ENCODE peak calls at places on chromosomes 2 and 18, in five cellular contexts. One of them, this sample, is unnamed.

GRCh38 chr2:196356332-196356731 is 185.0 kb upstream of the STK17B start:
- DNase-seq in astrocyte of the spinal cord: no peak
- DNase-seq in small intestine: no peak
- DNase-seq in CD4-positive, alpha-beta memory T cell: no peak
- DNase-seq in dorsolateral prefrontal cortex: no peak
- DNase-seq in this sample: no peak

GRCh38 chr2:33015421-33016142 is 68.8 kb downstream of the LTBP1 start:
- DNase-seq in astrocyte of the spinal cord: peak
- DNase-seq in small intestine: peak
- DNase-seq in CD4-positive, alpha-beta memory T cell: no peak
- DNase-seq in dorsolateral prefrontal cortex: no peak
- DNase-seq in this sample: no peak

GRCh38 chr2:236875906-236876505 is 209.7 kb upstream of the COPS8 start:
- DNase-seq in astrocyte of the spinal cord: no peak
- DNase-seq in small intestine: peak
- DNase-seq in CD4-positive, alpha-beta memory T cell: no peak
- DNase-seq in dorsolateral prefrontal cortex: no peak
- DNase-seq in this sample: no peak

GRCh38 chr18:27750014-27750413 is 426.9 kb downstream of the CDH2 start:
- DNase-seq in astrocyte of the spinal cord: peak
- DNase-seq in small intestine: peak
- DNase-seq in CD4-positive, alpha-beta memory T cell: no peak
- DNase-seq in dorsolateral prefrontal cortex: peak
- DNase-seq in this sample: no peak

GRCh38 chr2:237234268-237234667 is 148.6 kb downstream of the COPS8 start:
- DNase-seq in astrocyte of the spinal cord: no peak
- DNase-seq in small intestine: no peak
- DNase-seq in CD4-positive, alpha-beta memory T cell: no peak
- DNase-seq in dorsolateral prefrontal cortex: no peak
- DNase-seq in this sample: no peak

GRCh38 chr2:101253013-101253712 is 477 bp downstream of the CNOT11 start:
- DNase-seq in astrocyte of the spinal cord: peak
- DNase-seq in small intestine: peak
- DNase-seq in CD4-positive, alpha-beta memory T cell: peak
- DNase-seq in dorsolateral prefrontal cortex: no peak
- DNase-seq in this sample: no peak

GRCh38 chr2:71208756-71209155 is 18.1 kb downstream of the PAIP2B start:
- DNase-seq in astrocyte of the spinal cord: no peak
- DNase-seq in small intestine: no peak
- DNase-seq in CD4-positive, alpha-beta memory T cell: no peak
- DNase-seq in dorsolateral prefrontal cortex: no peak
- DNase-seq in this sample: no peak

GRCh38 chr18:58064406-58064998 is 20.5 kb downstream of the NEDD4L start:
- DNase-seq in astrocyte of the spinal cord: no peak
- DNase-seq in small intestine: no peak
- DNase-seq in CD4-positive, alpha-beta memory T cell: no peak
- DNase-seq in dorsolateral prefrontal cortex: no peak
- DNase-seq in this sample: no peak

GRCh38 chr2:172877826-172878225 is 142.2 kb downstream of the RAPGEF4 start:
- DNase-seq in astrocyte of the spinal cord: peak
- DNase-seq in small intestine: no peak
- DNase-seq in CD4-positive, alpha-beta memory T cell: no peak
- DNase-seq in dorsolateral prefrontal cortex: no peak
- DNase-seq in this sample: no peak

GRCh38 chr2:220814441-220814840 is 757.7 kb downstream of the EPHA4 start:
- DNase-seq in astrocyte of the spinal cord: no peak
- DNase-seq in small intestine: no peak
- DNase-seq in CD4-positive, alpha-beta memory T cell: no peak
- DNase-seq in dorsolateral prefrontal cortex: no peak
- DNase-seq in this sample: no peak

GRCh38 chr2:181904022-181904632 is 12.6 kb downstream of the ITPRID2 start:
- DNase-seq in astrocyte of the spinal cord: peak
- DNase-seq in small intestine: peak
- DNase-seq in CD4-positive, alpha-beta memory T cell: peak
- DNase-seq in dorsolateral prefrontal cortex: no peak
- DNase-seq in this sample: no peak

GRCh38 chr2:27284989-27285388 is 2.8 kb downstream of the TRIM54 start:
- DNase-seq in astrocyte of the spinal cord: no peak
- DNase-seq in small intestine: no peak
- DNase-seq in CD4-positive, alpha-beta memory T cell: no peak
- DNase-seq in dorsolateral prefrontal cortex: no peak
- DNase-seq in this sample: no peak

GRCh38 chr2:128444816-128445532 is 126.3 kb upstream of the HS6ST1 start:
- DNase-seq in astrocyte of the spinal cord: no peak
- DNase-seq in small intestine: no peak
- DNase-seq in CD4-positive, alpha-beta memory T cell: no peak
- DNase-seq in dorsolateral prefrontal cortex: no peak
- DNase-seq in this sample: no peak

GRCh38 chr2:209901187-209901586 is 101.3 kb upstream of the RPE start:
- DNase-seq in astrocyte of the spinal cord: no peak
- DNase-seq in small intestine: no peak
- DNase-seq in CD4-positive, alpha-beta memory T cell: no peak
- DNase-seq in dorsolateral prefrontal cortex: no peak
- DNase-seq in this sample: no peak
- H3K4me3 ChIP-seq in astrocyte of the spinal cord: no peak
- H3K4me3 ChIP-seq in small intestine: no peak
- H3K4me3 ChIP-seq in CD4-positive, alpha-beta memory T cell: no peak
- H3K4me3 ChIP-seq in dorsolateral prefrontal cortex: no peak
- H3K4me3 ChIP-seq in this sample: no peak

GRCh38 chr18:75638597-75639467 is 211.3 kb upstream of the SMIM21 start:
- DNase-seq in astrocyte of the spinal cord: peak
- DNase-seq in small intestine: no peak
- DNase-seq in CD4-positive, alpha-beta memory T cell: no peak
- DNase-seq in dorsolateral prefrontal cortex: peak
- DNase-seq in this sample: no peak

GRCh38 chr18:75639468-75639831 is 211.9 kb upstream of the SMIM21 start:
- DNase-seq in astrocyte of the spinal cord: no peak
- DNase-seq in small intestine: no peak
- DNase-seq in CD4-positive, alpha-beta memory T cell: no peak
- DNase-seq in dorsolateral prefrontal cortex: no peak
- DNase-seq in this sample: no peak

GRCh38 chr18:75635096-75635495 is 207.6 kb upstream of the SMIM21 start:
- DNase-seq in astrocyte of the spinal cord: no peak
- DNase-seq in small intestine: no peak
- DNase-seq in CD4-positive, alpha-beta memory T cell: no peak
- DNase-seq in dorsolateral prefrontal cortex: no peak
- DNase-seq in this sample: no peak

GRCh38 chr18:75643083-75643482 is 215.6 kb upstream of the SMIM21 start:
- DNase-seq in astrocyte of the spinal cord: no peak
- DNase-seq in small intestine: no peak
- DNase-seq in CD4-positive, alpha-beta memory T cell: no peak
- DNase-seq in dorsolateral prefrontal cortex: no peak
- DNase-seq in this sample: no peak

GRCh38 chr18:75638223-75638596 is 210.7 kb upstream of the SMIM21 start:
- DNase-seq in astrocyte of the spinal cord: peak
- DNase-seq in small intestine: no peak
- DNase-seq in CD4-positive, alpha-beta memory T cell: no peak
- DNase-seq in dorsolateral prefrontal cortex: no peak
- DNase-seq in this sample: no peak
- H3K4me3 ChIP-seq in astrocyte of the spinal cord: peak
- H3K4me3 ChIP-seq in small intestine: no peak
- H3K4me3 ChIP-seq in CD4-positive, alpha-beta memory T cell: no peak
- H3K4me3 ChIP-seq in dorsolateral prefrontal cortex: peak
- H3K4me3 ChIP-seq in this sample: no peak

GRCh38 chr2:188974184-188974583 is at the start of gene COL3A1:
- DNase-seq in astrocyte of the spinal cord: peak
- DNase-seq in small intestine: no peak
- DNase-seq in CD4-positive, alpha-beta memory T cell: no peak
- DNase-seq in dorsolateral prefrontal cortex: no peak
- DNase-seq in this sample: no peak
- H3K4me3 ChIP-seq in astrocyte of the spinal cord: peak
- H3K4me3 ChIP-seq in small intestine: no peak
- H3K4me3 ChIP-seq in CD4-positive, alpha-beta memory T cell: no peak
- H3K4me3 ChIP-seq in dorsolateral prefrontal cortex: peak
- H3K4me3 ChIP-seq in this sample: no peak

DNA sequence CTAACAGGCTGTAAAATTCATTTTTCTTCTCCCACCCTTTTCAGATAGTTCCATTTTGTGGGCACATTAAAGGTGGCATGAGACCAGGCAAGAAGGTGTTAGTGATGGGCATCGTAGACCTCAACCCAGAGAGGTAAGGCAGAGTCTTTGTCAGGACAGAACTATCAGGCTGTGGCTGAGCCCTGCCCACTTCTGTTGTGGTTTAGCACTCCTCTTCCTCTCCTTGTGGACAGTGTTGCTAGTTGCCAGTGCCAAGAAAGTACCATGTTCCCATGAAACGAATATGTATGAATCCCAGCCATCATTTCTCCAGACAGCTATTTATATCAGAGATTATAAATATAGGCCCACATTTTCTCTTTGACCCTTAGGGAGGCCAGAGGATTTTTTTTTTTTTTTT is 1.6 kb downstream of the LGALSL start:
- DNase-seq in astrocyte of the spinal cord: no peak
- DNase-seq in small intestine: no peak
- DNase-seq in CD4-positive, alpha-beta memory T cell: no peak
- DNase-seq in dorsolateral prefrontal cortex: no peak
- DNase-seq in this sample: no peak
- H3K4me3 ChIP-seq in astrocyte of the spinal cord: no peak
- H3K4me3 ChIP-seq in small intestine: peak
- H3K4me3 ChIP-seq in CD4-positive, alpha-beta memory T cell: no peak
- H3K4me3 ChIP-seq in dorsolateral prefrontal cortex: peak
- H3K4me3 ChIP-seq in this sample: peak

GRCh38 chr2:150133623-150134022 is 353.8 kb downstream of the RND3 start:
- DNase-seq in astrocyte of the spinal cord: peak
- DNase-seq in small intestine: peak
- DNase-seq in CD4-positive, alpha-beta memory T cell: no peak
- DNase-seq in dorsolateral prefrontal cortex: no peak
- DNase-seq in this sample: no peak
- H3K4me3 ChIP-seq in astrocyte of the spinal cord: no peak
- H3K4me3 ChIP-seq in small intestine: no peak
- H3K4me3 ChIP-seq in CD4-positive, alpha-beta memory T cell: no peak
- H3K4me3 ChIP-seq in dorsolateral prefrontal cortex: no peak
- H3K4me3 ChIP-seq in this sample: no peak

GRCh38 chr2:47060652-47061170 is 94.4 kb downstream of the STPG4 start:
- DNase-seq in astrocyte of the spinal cord: no peak
- DNase-seq in small intestine: no peak
- DNase-seq in CD4-positive, alpha-beta memory T cell: no peak
- DNase-seq in dorsolateral prefrontal cortex: no peak
- DNase-seq in this sample: no peak

GRCh38 chr2:47062721-47063120 is 92.4 kb downstream of the STPG4 start:
- DNase-seq in astrocyte of the spinal cord: no peak
- DNase-seq in small intestine: no peak
- DNase-seq in CD4-positive, alpha-beta memory T cell: no peak
- DNase-seq in dorsolateral prefrontal cortex: no peak
- DNase-seq in this sample: no peak

GRCh38 chr2:47064076-47064475 is 91.0 kb downstream of the STPG4 start:
- DNase-seq in astrocyte of the spinal cord: no peak
- DNase-seq in small intestine: no peak
- DNase-seq in CD4-positive, alpha-beta memory T cell: no peak
- DNase-seq in dorsolateral prefrontal cortex: no peak
- DNase-seq in this sample: no peak

GRCh38 chr2:47063159-47063930 is 91.8 kb downstream of the STPG4 start:
- DNase-seq in astrocyte of the spinal cord: no peak
- DNase-seq in small intestine: no peak
- DNase-seq in CD4-positive, alpha-beta memory T cell: no peak
- DNase-seq in dorsolateral prefrontal cortex: no peak
- DNase-seq in this sample: no peak

GRCh38 chr2:47061989-47062678 is 93.0 kb downstream of the STPG4 start:
- DNase-seq in astrocyte of the spinal cord: no peak
- DNase-seq in small intestine: no peak
- DNase-seq in CD4-positive, alpha-beta memory T cell: no peak
- DNase-seq in dorsolateral prefrontal cortex: no peak
- DNase-seq in this sample: no peak
- H3K4me3 ChIP-seq in astrocyte of the spinal cord: no peak
- H3K4me3 ChIP-seq in small intestine: no peak
- H3K4me3 ChIP-seq in CD4-positive, alpha-beta memory T cell: no peak
- H3K4me3 ChIP-seq in dorsolateral prefrontal cortex: no peak
- H3K4me3 ChIP-seq in this sample: no peak

DNA sequence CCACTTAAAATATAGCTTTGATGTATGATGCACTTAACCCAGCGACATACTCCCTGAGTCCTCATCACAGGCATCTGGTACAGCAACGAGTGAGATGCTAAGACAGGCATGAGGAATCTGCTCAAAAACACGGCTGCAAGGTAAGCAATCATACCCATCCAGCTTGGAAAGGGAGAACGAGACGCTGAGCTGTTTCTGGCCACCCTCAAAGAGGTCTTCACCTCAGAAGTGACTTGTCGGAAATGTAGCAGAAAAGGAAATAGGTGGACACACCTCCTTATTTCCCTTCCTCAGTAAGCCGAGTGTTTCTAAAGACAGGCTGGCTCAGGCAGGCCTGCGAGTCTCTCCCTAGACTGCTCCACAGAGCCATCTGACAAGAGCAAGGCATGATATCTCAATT is 84.4 kb downstream of the UXS1 start:
- DNase-seq in astrocyte of the spinal cord: no peak
- DNase-seq in small intestine: no peak
- DNase-seq in CD4-positive, alpha-beta memory T cell: no peak
- DNase-seq in dorsolateral prefrontal cortex: no peak
- DNase-seq in this sample: no peak
- H3K4me3 ChIP-seq in astrocyte of the spinal cord: no peak
- H3K4me3 ChIP-seq in small intestine: no peak
- H3K4me3 ChIP-seq in CD4-positive, alpha-beta memory T cell: no peak
- H3K4me3 ChIP-seq in dorsolateral prefrontal cortex: no peak
- H3K4me3 ChIP-seq in this sample: no peak

DNA sequence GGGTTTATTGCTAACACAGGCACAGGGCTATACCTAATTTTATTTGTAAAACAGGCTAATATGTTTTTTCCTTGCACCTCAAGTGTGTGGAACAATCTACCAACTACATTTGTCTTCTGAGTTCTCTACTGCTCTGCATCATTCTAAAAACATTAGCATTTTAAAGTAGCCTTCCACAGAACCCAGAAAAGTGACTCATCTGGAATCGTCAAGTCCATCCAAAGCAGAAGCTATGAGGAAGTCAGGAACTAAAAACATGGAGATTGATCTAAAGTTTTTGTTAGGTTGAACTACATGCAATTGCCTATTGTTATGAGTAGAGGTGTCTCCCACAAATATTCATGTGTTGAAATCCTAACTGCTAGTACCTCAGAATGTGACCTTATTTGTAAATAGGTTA is 70.9 kb downstream of the SUCLG1 start:
- DNase-seq in astrocyte of the spinal cord: peak
- DNase-seq in small intestine: no peak
- DNase-seq in CD4-positive, alpha-beta memory T cell: no peak
- DNase-seq in dorsolateral prefrontal cortex: no peak
- DNase-seq in this sample: no peak
- H3K4me3 ChIP-seq in astrocyte of the spinal cord: no peak
- H3K4me3 ChIP-seq in small intestine: no peak
- H3K4me3 ChIP-seq in CD4-positive, alpha-beta memory T cell: no peak
- H3K4me3 ChIP-seq in dorsolateral prefrontal cortex: no peak
- H3K4me3 ChIP-seq in this sample: no peak

DNA sequence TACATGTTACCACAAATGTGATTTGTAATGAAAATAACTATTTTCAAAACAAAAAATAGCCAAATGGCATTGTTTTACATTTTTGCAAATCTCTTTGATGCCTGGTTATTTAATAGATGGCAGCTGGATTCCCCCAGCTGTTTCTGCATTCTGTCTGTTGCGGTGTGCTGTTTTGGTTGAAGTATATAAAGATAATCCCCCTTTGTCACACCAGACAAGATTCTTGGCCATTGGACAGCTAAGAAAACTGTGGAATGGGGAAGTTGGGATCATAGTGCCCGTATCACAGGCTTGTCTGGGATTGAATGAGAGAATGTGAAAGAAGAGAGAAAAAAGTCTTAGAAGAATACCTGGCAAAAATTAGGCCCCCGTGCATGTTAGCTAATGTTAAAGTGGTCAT is 19.5 kb upstream of the LYPD6B start:
- DNase-seq in astrocyte of the spinal cord: no peak
- DNase-seq in small intestine: no peak
- DNase-seq in CD4-positive, alpha-beta memory T cell: no peak
- DNase-seq in dorsolateral prefrontal cortex: no peak
- DNase-seq in this sample: no peak
- H3K4me3 ChIP-seq in astrocyte of the spinal cord: no peak
- H3K4me3 ChIP-seq in small intestine: no peak
- H3K4me3 ChIP-seq in CD4-positive, alpha-beta memory T cell: no peak
- H3K4me3 ChIP-seq in dorsolateral prefrontal cortex: no peak
- H3K4me3 ChIP-seq in this sample: no peak

GRCh38 chr2:122445003-122445402 is 689.6 kb downstream of the TSN start:
- DNase-seq in astrocyte of the spinal cord: no peak
- DNase-seq in small intestine: no peak
- DNase-seq in CD4-positive, alpha-beta memory T cell: no peak
- DNase-seq in dorsolateral prefrontal cortex: no peak
- DNase-seq in this sample: no peak
- H3K4me3 ChIP-seq in astrocyte of the spinal cord: no peak
- H3K4me3 ChIP-seq in small intestine: no peak
- H3K4me3 ChIP-seq in CD4-positive, alpha-beta memory T cell: no peak
- H3K4me3 ChIP-seq in dorsolateral prefrontal cortex: no peak
- H3K4me3 ChIP-seq in this sample: no peak